ENCODE peak calls at places on chromosomes 7 and 10, in four cellular contexts. G, T, X and Y are unnamed samples.

GRCh38 chr10:13822475-13822874 is 235.7 kb downstream of the PRPF18 start:
- DNase-seq in X (no peak), G (no peak), T (no peak), Y (no peak)

GRCh38 chr10:47044741-47045140 is 133.5 kb downstream of the PTPN20 start:
- DNase-seq in T (no peak), G (no peak), X (no peak), Y (no peak)

GRCh38 chr10:128879441-128880175 is 587.4 kb upstream of the MGMT start:
- DNase-seq in X (no peak), T (no peak), G (no peak), Y (no peak)

GRCh38 chr7:50369408-50370026 is 65.0 kb downstream of the IKZF1 start:
- DNase-seq in X (peak), T (peak), G (peak), Y (peak)

GRCh38 chr10:15385552-15386455 is 14.7 kb upstream of the FAM171A1 start:
- DNase-seq in T (no peak), X (no peak), G (no peak), Y (no peak)

GRCh38 chr10:5589963-5590511 is 65.3 kb downstream of the CALML3 start:
- DNase-seq in T (no peak), G (no peak), X (peak), Y (no peak)

GRCh38 chr7:143434660-143435059 is 8.6 kb upstream of the TAS2R60 start:
- DNase-seq in G (no peak), X (no peak), T (no peak), Y (no peak)

GRCh38 chr10:59781511-59781910 is 28.3 kb upstream of the MRLN start:
- DNase-seq in T (no peak), X (no peak), G (no peak), Y (no peak)

GRCh38 chr7:152382244-152382643 is 53.6 kb downstream of the KMT2C start:
- DNase-seq in G (no peak), X (no peak), T (no peak), Y (no peak)

GRCh38 chr7:128459394-128459878 is 3.8 kb downstream of the HILPDA start:
- DNase-seq in G (peak), X (peak), T (peak), Y (peak)

GRCh38 chr10:13873201-13873600 is 286.4 kb downstream of the PRPF18 start:
- DNase-seq in X (no peak), T (no peak), G (no peak), Y (no peak)

GRCh38 chr7:92735707-92736106 is 100.7 kb downstream of the CDK6 start:
- DNase-seq in G (no peak), X (no peak), T (no peak), Y (no peak)

GRCh38 chr7:24786941-24787340 is 29.7 kb upstream of the GSDME start:
- DNase-seq in T (no peak), G (no peak), X (no peak), Y (no peak)

GRCh38 chr7:22885824-22886255 is 63.2 kb upstream of the TOMM7 start:
- DNase-seq in X (no peak), G (no peak), T (peak), Y (no peak)

GRCh38 chr10:77925410-77925794 is 1.2 kb downstream of the DLG5 start:
- DNase-seq in X (no peak), T (no peak), G (no peak), Y (peak)

GRCh38 chr7:140061607-140061930 is 1.2 kb downstream of the PARP12 start:
- DNase-seq in G (no peak), T (no peak), X (no peak), Y (no peak)

GRCh38 chr10:51960494-51960895 is 261.1 kb upstream of the CSTF2T start:
- DNase-seq in G (peak), X (peak), T (no peak), Y (peak)

GRCh38 chr10:70668454-70668970 is 3.8 kb upstream of the ADAMTS14 start:
- DNase-seq in T (no peak), G (no peak), X (no peak), Y (no peak)

GRCh38 chr7:88005191-88005590 is 71.1 kb downstream of the ADAM22 start:
- DNase-seq in T (no peak), X (no peak), G (no peak), Y (no peak)

GRCh38 chr7:108181073-108181985 is 51.2 kb upstream of the LAMB4 start:
- DNase-seq in T (peak), X (peak), G (peak), Y (peak)

GRCh38 chr10:128052696-128053095 is 73.5 kb downstream of the MKI67 start:
- DNase-seq in X (no peak), T (no peak), G (no peak), Y (no peak)

GRCh38 chr10:132400547-132401151 is 3.6 kb downstream of the PWWP2B start:
- DNase-seq in T (no peak), G (no peak), X (no peak), Y (no peak)
- TF ChIP-seq FOXM1 in T (no peak), G (no peak), X (no peak), Y (no peak)

GRCh38 chr7:116811768-116812167 is 50.6 kb upstream of the CAPZA2 start:
- DNase-seq in G (no peak), T (no peak), X (no peak), Y (no peak)

GRCh38 chr7:116812905-116813304 is 49.5 kb upstream of the CAPZA2 start:
- DNase-seq in T (no peak), G (no peak), X (no peak), Y (no peak)

GRCh38 chr7:116809636-116810266 is 52.6 kb upstream of the CAPZA2 start:
- DNase-seq in G (peak), T (no peak), X (peak), Y (peak)

GRCh38 chr7:116807011-116807560 is 55.3 kb upstream of the CAPZA2 start:
- DNase-seq in X (no peak), G (no peak), T (no peak), Y (no peak)

GRCh38 chr7:116810267-116811116 is 51.9 kb upstream of the CAPZA2 start:
- DNase-seq in T (no peak), X (no peak), G (peak), Y (peak)
- TF ChIP-seq FOXK2 in T (no peak), X (no peak), G (no peak), Y (no peak)

GRCh38 chr7:121081327-121081936 is 92.9 kb downstream of the CPED1 start:
- DNase-seq in G (peak), X (peak), T (peak), Y (peak)
- TF ChIP-seq FOXM1 in G (no peak), X (peak), T (no peak), Y (no peak)

GRCh38 chr10:85280014-85280413 is 951.6 kb downstream of the CCSER2 start:
- DNase-seq in G (peak), T (no peak), X (no peak), Y (no peak)
- TF ChIP-seq FOXK2 in G (no peak), T (no peak), X (no peak), Y (no peak)

DNA sequence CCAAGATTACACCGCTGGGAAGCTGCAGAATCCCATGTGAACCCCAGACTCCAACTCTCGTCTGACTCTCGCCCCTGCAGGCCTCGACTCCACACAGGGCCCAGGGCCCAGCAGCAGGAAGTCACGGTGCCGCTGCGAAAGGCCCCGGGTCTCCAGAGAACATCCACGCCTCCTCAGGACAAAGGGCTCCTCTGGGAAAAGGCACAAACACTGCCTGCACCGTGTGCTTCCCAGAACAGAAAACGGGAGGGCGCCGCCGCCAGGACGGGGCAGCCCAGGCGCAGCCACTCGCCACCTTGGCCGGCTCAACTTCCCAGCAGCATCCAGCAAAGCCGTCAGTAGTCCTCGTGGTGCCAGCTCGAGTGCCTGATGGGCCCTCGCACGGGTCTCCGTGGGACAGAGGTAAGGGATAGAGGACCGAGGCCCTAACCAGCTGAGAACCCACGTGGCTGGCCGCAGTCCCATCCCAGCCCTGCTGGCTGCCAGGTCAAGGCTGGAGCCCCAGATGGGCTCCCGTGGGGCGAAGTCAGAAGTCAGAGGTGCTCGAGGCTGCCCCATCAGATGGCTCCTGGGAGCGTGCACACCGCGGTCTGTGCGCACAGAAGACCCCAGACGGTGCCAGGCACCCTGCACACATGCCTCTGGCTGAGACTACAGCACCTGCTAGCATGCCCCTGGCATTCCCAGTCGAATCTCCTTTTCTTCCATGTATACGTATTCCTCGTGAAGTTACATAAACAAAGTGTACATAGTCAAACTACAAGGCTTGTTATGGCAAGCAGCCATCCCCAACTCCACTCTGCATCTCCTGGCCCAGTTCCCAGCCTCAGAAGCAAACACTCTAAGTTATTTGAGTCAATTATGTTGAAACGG is 60.2 kb downstream of the MAD1L1 start:
- DNase-seq in T (no peak), G (peak), X (no peak), Y (no peak)
- TF ChIP-seq FOXM1 in T (no peak), G (no peak), X (no peak), Y (no peak)

GRCh38 chr10:50622497-50623298 is 1.1 kb downstream of the SGMS1 start:
- DNase-seq in T (no peak), G (no peak), X (peak), Y (peak)
- TF ChIP-seq FOXK2 in T (no peak), G (no peak), X (no peak), Y (no peak)

DNA sequence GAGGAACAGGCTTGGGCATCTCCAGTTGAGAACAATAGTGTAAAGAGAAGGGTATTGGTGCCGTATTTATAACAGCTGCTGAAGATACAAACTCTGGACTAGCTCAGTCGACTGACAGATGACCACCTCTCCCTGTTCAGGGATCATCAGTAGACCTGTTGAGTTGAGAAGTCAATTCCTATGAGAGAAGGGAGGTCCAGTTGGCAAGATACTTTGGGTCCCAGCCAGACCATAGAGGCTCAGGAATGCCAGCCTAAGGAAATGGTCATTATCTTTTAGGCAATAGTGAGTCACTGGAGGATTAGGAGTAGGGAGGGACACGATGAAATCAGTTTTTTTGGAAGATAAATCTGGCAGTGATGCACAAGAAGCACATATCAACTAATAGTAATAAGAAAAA is 202.9 kb downstream of the TRIL start:
- DNase-seq in T (no peak), X (no peak), G (no peak), Y (no peak)
- TF ChIP-seq FOXM1 in T (no peak), X (no peak), G (no peak), Y (no peak)

GRCh38 chr10:79224992-79225391 is 122.3 kb upstream of the PPIF start:
- DNase-seq in T (no peak), X (no peak), G (no peak), Y (no peak)
- TF ChIP-seq FOXK2 in T (no peak), X (no peak), G (no peak), Y (no peak)